ENCODE peak calls at places on chromosomes 11 and 22, in nine cellular contexts. X, Z, I, A, Y, B, L, C and T are unnamed samples.

GRCh38 chr11:64767344-64768299 is 7.8 kb upstream of the PYGM start:
- DNase-seq in X (peak; percentile 48), Z (peak; percentile 66), I (no peak), A (peak; percentile 48), Y (peak; percentile 92), B (peak; percentile 22), L (peak; percentile 59), C (no peak), T (peak; percentile 80)

GRCh38 chr22:40204331-40205116 is 26.8 kb downstream of the TNRC6B start:
- DNase-seq in X (no peak), Z (no peak), I (no peak), A (peak; percentile 92), Y (no peak), B (peak; percentile 45), L (no peak), C (no peak), T (no peak)

GRCh38 chr11:61023086-61024035 is 51.9 kb downstream of the CD6 start:
- DNase-seq in X (no peak), Z (peak; percentile 53), I (no peak), A (no peak), Y (no peak), B (peak; percentile 64), L (no peak), C (no peak), T (peak; percentile 62)

GRCh38 chr11:64558869-64559268 is 32.2 kb upstream of the SLC22A12 start:
- DNase-seq in X (no peak), Z (no peak), I (no peak), A (no peak), Y (no peak), B (no peak), L (no peak), C (no peak), T (no peak)

GRCh38 chr11:76269247-76269646 is 62.9 kb upstream of the WNT11 start:
- DNase-seq in X (no peak), Z (no peak), I (no peak), A (peak; percentile 13), Y (no peak), B (no peak), L (no peak), C (no peak), T (no peak)

GRCh38 chr11:35257287-35257686 is 118.3 kb downstream of the CD44 start:
- DNase-seq in X (no peak), Z (no peak), I (no peak), A (no peak), Y (no peak), B (no peak), L (no peak), C (no peak), T (no peak)

GRCh38 chr11:705646-706438 is at the start of gene EPS8L2:
- DNase-seq in X (no peak), Z (no peak), I (no peak), A (no peak), Y (no peak), B (no peak), L (peak; percentile 58), C (no peak), T (no peak)

GRCh38 chr11:83508804-83509203 is 222.6 kb upstream of the CCDC90B start:
- DNase-seq in X (no peak), Z (no peak), I (no peak), A (no peak), Y (no peak), B (no peak), L (peak; percentile 20), C (no peak), T (no peak)

GRCh38 chr11:38791346-38791961 is 2193.4 kb upstream of the RAG2 start:
- DNase-seq in X (peak; percentile 1), Z (no peak), I (no peak), A (peak; percentile 9), Y (peak; percentile 63), B (peak; percentile 57), L (peak; percentile 46), C (peak; percentile 37), T (no peak)

GRCh38 chr11:28759311-28759710 is 651.1 kb downstream of the METTL15 start:
- DNase-seq in X (no peak), Z (no peak), I (no peak), A (no peak), Y (peak; percentile 87), B (no peak), L (peak; percentile 36), C (no peak), T (no peak)

GRCh38 chr11:69141742-69142141 is 14.0 kb upstream of the SMIM38 start:
- DNase-seq in X (no peak), Z (no peak), I (no peak), A (no peak), Y (no peak), B (no peak), L (no peak), C (no peak), T (no peak)

GRCh38 chr11:371716-372590 is 2.7 kb downstream of the B4GALNT4 start:
- DNase-seq in X (no peak), Z (no peak), I (no peak), A (no peak), Y (no peak), B (no peak), L (no peak), C (no peak), T (no peak)

GRCh38 chr11:130212431-130212961 is 52.9 kb downstream of the ST14 start:
- DNase-seq in X (no peak), Z (no peak), I (peak; percentile 14), A (no peak), Y (no peak), B (no peak), L (peak; percentile 8), C (no peak), T (no peak)

GRCh38 chr22:37591823-37592404 is 12.0 kb upstream of the LGALS2 start:
- DNase-seq in X (no peak), Z (no peak), I (no peak), A (no peak), Y (no peak), B (no peak), L (no peak), C (no peak), T (no peak)

GRCh38 chr22:31451709-31452571 is 37.7 kb downstream of the EIF4ENIF1 start:
- DNase-seq in X (peak; percentile 7), Z (no peak), I (no peak), A (peak; percentile 62), Y (peak; percentile 60), B (peak; percentile 3), L (no peak), C (no peak), T (no peak)

GRCh38 chr11:133836076-133836548 is 9.2 kb downstream of the SPATA19 start:
- DNase-seq in X (no peak), Z (no peak), I (no peak), A (no peak), Y (no peak), B (no peak), L (no peak), C (no peak), T (no peak)

GRCh38 chr22:49856343-49856742 is 2.7 kb downstream of the ZBED4 start:
- DNase-seq in X (no peak), Z (no peak), I (peak; percentile 15), A (no peak), Y (no peak), B (no peak), L (no peak), C (no peak), T (no peak)

GRCh38 chr11:7691759-7692334 is 14.4 kb downstream of the OVCH2 start:
- DNase-seq in X (no peak), Z (no peak), I (no peak), A (no peak), Y (no peak), B (no peak), L (no peak), C (no peak), T (no peak)